ENCODE peak calls at places on chromosomes 7 and 10, in five cellular contexts. H, B, P, E and F are unnamed samples.

GRCh38 chr10:15254808-15255655 is 86.5 kb upstream of the NMT2 start:
- DNase-seq in P (peak), E (no peak), B (no peak), H (no peak), F (no peak)

GRCh38 chr10:109898666-109899577 is 24.4 kb downstream of the XPNPEP1 start:
- DNase-seq in E (no peak), H (no peak), B (peak), P (no peak), F (no peak)

GRCh38 chr10:12135631-12136030 is 6.2 kb downstream of the SEC61A2 start:
- DNase-seq in E (no peak), P (no peak), B (no peak), H (no peak), F (no peak)

GRCh38 chr10:125554016-125554703 is 128.8 kb downstream of the TEX36 start:
- DNase-seq in P (no peak), E (no peak), B (no peak), H (no peak), F (no peak)

GRCh38 chr7:57344957-57345356 is 105.0 kb upstream of the ZNF716 start:
- DNase-seq in E (no peak), P (no peak), B (no peak), H (no peak), F (no peak)

GRCh38 chr10:88851706-88852105 is at the start of gene ANKRD22:
- DNase-seq in H (peak), E (no peak), B (peak), P (peak), F (no peak)

GRCh38 chr7:73770860-73771665 is 993 bp upstream of the CLDN3 start:
- DNase-seq in H (no peak), P (no peak), B (no peak), E (no peak), F (no peak)

GRCh38 chr10:48775206-48775517 is 90.5 kb downstream of the WDFY4 start:
- DNase-seq in E (no peak), H (no peak), P (no peak), B (no peak), F (no peak)

GRCh38 chr7:134552105-134552504 is 3.2 kb downstream of the AKR1B15 start:
- DNase-seq in H (peak), P (peak), E (no peak), B (peak), F (no peak)

GRCh38 chr7:101121996-101122932 is 4.6 kb upstream of the SERPINE1 start:
- DNase-seq in E (no peak), H (peak), P (peak), B (peak), F (no peak)

GRCh38 chr7:44276571-44277101 is 48.8 kb downstream of the CAMK2B start:
- DNase-seq in E (no peak), B (no peak), P (no peak), H (no peak), F (no peak)

GRCh38 chr7:74475243-74475986 is 21.7 kb downstream of the GTF2IRD1 start:
- DNase-seq in E (peak), H (no peak), B (no peak), P (no peak), F (no peak)

GRCh38 chr7:103540986-103541385 is 95.0 kb upstream of the SLC26A5 start:
- DNase-seq in B (no peak), P (no peak), E (no peak), H (no peak), F (no peak)

GRCh38 chr10:420154-421121 is 269.0 kb downstream of the DIP2C start:
- DNase-seq in E (no peak), P (no peak), B (no peak), H (no peak), F (no peak)

GRCh38 chr10:25175527-25176420 is 973 bp downstream of the GPR158 start:
- DNase-seq in E (no peak), P (peak), H (peak), B (no peak), F (peak)

GRCh38 chr7:142772051-142772450 is 1.3 kb downstream of the PRSS2 start:
- DNase-seq in B (no peak), H (no peak), E (no peak), P (no peak), F (no peak)

GRCh38 chr10:52198540-52198939 is 115.5 kb upstream of the DKK1 start:
- DNase-seq in E (no peak), H (no peak), B (no peak), P (no peak), F (no peak)

GRCh38 chr10:102159051-102159597 is 6.9 kb downstream of the NOLC1 start:
- DNase-seq in B (peak), E (no peak), H (no peak), P (no peak), F (no peak)

GRCh38 chr10:117345143-117345542 is 30.1 kb downstream of the PDZD8 start:
- DNase-seq in B (no peak), P (peak), H (no peak), E (no peak), F (no peak)

GRCh38 chr7:7177044-7177517 is 5.3 kb upstream of the C1GALT1 start:
- DNase-seq in H (peak), E (no peak), B (peak), P (no peak), F (no peak)

GRCh38 chr7:28675429-28675828 is 263.1 kb downstream of the CREB5 start:
- DNase-seq in B (no peak), H (no peak), E (no peak), P (no peak), F (no peak)

GRCh38 chr10:19789607-19790006 is 26.6 kb upstream of the PLXDC2 start:
- DNase-seq in H (no peak), P (no peak), E (no peak), B (no peak), F (no peak)

GRCh38 chr10:28532223-28532508 is 752 bp upstream of the WAC start:
- DNase-seq in B (peak), E (no peak), H (no peak), P (no peak), F (no peak)

GRCh38 chr10:44294726-44295412 is 90.0 kb downstream of the CXCL12 start:
- DNase-seq in H (no peak), E (no peak), B (peak), P (no peak), F (no peak)

GRCh38 chr10:48589266-48589665 is 15.6 kb downstream of the ARHGAP22 start:
- DNase-seq in P (no peak), E (no peak), B (peak), H (no peak), F (no peak)

GRCh38 chr10:80408198-80409085 is at the start of gene PRXL2A:
- DNase-seq in B (peak), E (peak), P (peak), H (peak), F (peak)

GRCh38 chr7:6323936-6324701 is 51.7 kb upstream of the CYTH3 start:
- DNase-seq in B (no peak), E (no peak), H (no peak), P (no peak), F (no peak)

GRCh38 chr10:74947781-74948401 is 121.5 kb downstream of the KAT6B start:
- DNase-seq in E (no peak), P (no peak), B (no peak), H (no peak), F (no peak)

GRCh38 chr10:44963772-44964633 is 4.4 kb downstream of the RASSF4 start:
- DNase-seq in E (peak), P (peak), B (peak), H (peak), F (peak)

GRCh38 chr10:79401015-79401921 is 44.2 kb downstream of the ZCCHC24 start:
- DNase-seq in H (no peak), P (no peak), E (no peak), B (no peak), F (no peak)

GRCh38 chr10:53843691-53844362 is 957.2 kb downstream of the PCDH15 start:
- DNase-seq in B (no peak), P (no peak), H (peak), E (no peak), F (no peak)

GRCh38 chr10:3528271-3528670 is 256.7 kb downstream of the KLF6 start:
- DNase-seq in B (peak), P (no peak), H (no peak), E (no peak), F (no peak)

GRCh38 chr7:113774182-113774807 is 144.5 kb downstream of the PPP1R3A start:
- DNase-seq in B (peak), H (peak), E (peak), P (no peak), F (no peak)

GRCh38 chr10:21403256-21404015 is 122.0 kb downstream of the SKIDA1 start:
- DNase-seq in P (no peak), H (no peak), B (no peak), E (no peak), F (no peak)

GRCh38 chr7:1466524-1467271 is 7.4 kb upstream of the MICALL2 start:
- DNase-seq in H (peak), P (peak), B (peak), E (no peak), F (no peak)